ENCODE peak calls at places on chromosome 19, in seven cellular contexts. F is H1, Z is dorsolateral prefrontal cortex, C is endodermal cell, M is LNCaP clone FGC, D is Caco-2, R is left ventricle myocardium inferior. X is an unnamed sample.

GRCh38 chr19:56350416-56351045 is 35.9 kb upstream of the ZSCAN5A start:
- DNase-seq in D (peak), F (no peak), Z (no peak), R (no peak), C (peak), M (no peak), X (peak)

GRCh38 chr19:51366999-51367564 is 894 bp upstream of the ETFB start:
- DNase-seq in Z (no peak), F (no peak), M (no peak), R (peak), D (no peak), C (no peak), X (no peak)

GRCh38 chr19:926595-927043 is 784 bp downstream of the ARID3A start:
- DNase-seq in F (no peak), Z (no peak), C (peak), M (no peak), D (no peak), R (peak), X (no peak)

GRCh38 chr19:47107201-47107952 is 6.2 kb downstream of the ZC3H4 start:
- DNase-seq in R (no peak), F (no peak), D (peak), M (no peak), Z (no peak), C (no peak), X (peak)

GRCh38 chr19:46221981-46222610 is 7.4 kb upstream of the IGFL1 start:
- DNase-seq in Z (no peak), F (no peak), C (peak), D (peak), R (peak), M (no peak), X (peak)

GRCh38 chr19:55553217-55554182 is 8.2 kb upstream of the SBK3 start:
- DNase-seq in Z (no peak), F (no peak), M (no peak), D (no peak), R (no peak), C (no peak), X (no peak)

GRCh38 chr19:51726049-51726448 is 2.3 kb upstream of the HAS1 start:
- DNase-seq in D (no peak), Z (peak), R (peak), M (no peak), F (no peak), C (peak), X (peak)

GRCh38 chr19:20558011-20558410 is 7.6 kb downstream of the ZNF737 start:
- DNase-seq in M (no peak), C (peak), F (no peak), R (no peak), D (no peak), Z (peak), X (no peak)

GRCh38 chr19:45117666-45118065 is 24.7 kb downstream of the PPP1R37 start:
- DNase-seq in F (no peak), C (no peak), M (no peak), D (no peak), Z (no peak), R (no peak), X (no peak)

GRCh38 chr19:34232566-34233481 is 21.5 kb upstream of the GARRE1 start:
- DNase-seq in M (no peak), Z (peak), C (no peak), F (no peak), R (peak), D (no peak), X (peak)

GRCh38 chr19:34328982-34329381 is 36.0 kb upstream of the GPI start:
- DNase-seq in Z (no peak), R (no peak), M (no peak), C (no peak), D (no peak), F (no peak), X (no peak)

GRCh38 chr19:47226426-47227346 is 4.3 kb downstream of the BBC3 start:
- DNase-seq in Z (no peak), R (peak), F (no peak), M (no peak), C (no peak), D (peak), X (peak)

GRCh38 chr19:12202250-12202649 is 39.4 kb downstream of the ZNF136 start:
- DNase-seq in D (peak), C (peak), R (peak), M (peak), F (peak), Z (no peak), X (peak)

GRCh38 chr19:7230826-7231225 is 63.4 kb downstream of the INSR start:
- DNase-seq in C (no peak), R (peak), D (no peak), F (no peak), Z (no peak), M (no peak), X (no peak)

GRCh38 chr19:33264881-33265445 is 37.4 kb downstream of the CEBPA start:
- DNase-seq in D (no peak), M (no peak), Z (no peak), F (no peak), C (no peak), R (no peak), X (no peak)

GRCh38 chr19:34744896-34745690 is 11.1 kb downstream of the ZNF181 start:
- DNase-seq in M (no peak), Z (no peak), C (no peak), D (no peak), F (no peak), R (no peak), X (no peak)

GRCh38 chr19:17846146-17846545 is 1.6 kb downstream of the JAK3 start:
- DNase-seq in F (no peak), D (no peak), C (no peak), R (no peak), Z (no peak), M (no peak), X (no peak)

GRCh38 chr19:50858896-50859295 is 4.2 kb downstream of the KLK3 start:
- DNase-seq in D (no peak), R (no peak), M (no peak), C (peak), Z (no peak), F (no peak), X (no peak)

GRCh38 chr19:45166723-45167252 is 6.0 kb upstream of the NKPD1 start:
- DNase-seq in R (peak), D (no peak), F (no peak), Z (no peak), C (peak), M (no peak), X (no peak)

GRCh38 chr19:28632357-28633076 is 580.4 kb downstream of the UQCRFS1 start:
- DNase-seq in C (no peak), Z (no peak), R (no peak), M (no peak), F (no peak), D (no peak), X (no peak)

GRCh38 chr19:6955082-6955481 is 66.1 kb downstream of the MBD3L2B start:
- DNase-seq in Z (no peak), F (no peak), D (no peak), C (no peak), R (no peak), M (no peak), X (no peak)

GRCh38 chr19:12676928-12677327 is 4.8 kb downstream of the DHPS start:
- DNase-seq in F (no peak), Z (no peak), M (no peak), D (no peak), C (no peak), R (no peak), X (no peak)

DNA sequence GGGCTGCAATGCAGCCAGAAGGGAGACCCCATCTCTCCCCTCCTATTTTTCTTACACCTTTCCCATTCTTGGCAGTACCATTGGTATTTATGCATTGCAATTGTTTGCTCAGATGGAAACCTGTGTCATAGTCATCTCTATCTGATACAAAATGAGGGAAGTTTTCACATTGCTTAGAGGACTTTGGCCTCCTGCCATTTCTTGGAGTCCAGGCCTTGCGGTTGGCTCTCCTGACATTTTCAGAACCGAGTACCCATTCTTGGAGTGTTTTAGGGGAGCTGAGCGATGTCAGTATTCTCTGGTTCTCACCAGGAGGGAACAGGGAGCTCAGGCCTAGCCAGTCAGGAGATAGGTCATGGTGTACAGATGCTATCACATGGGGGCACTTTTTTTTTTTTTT is 1.5 kb downstream of the SIN3B start:
- DNase-seq in Z (no peak), D (no peak), F (no peak), R (no peak), M (no peak), C (no peak), X (no peak)
- H3K4me3 ChIP-seq in Z (peak), D (no peak), F (no peak), R (peak), M (peak), C (peak), X (peak)

GRCh38 chr19:2247433-2248101 is 1.6 kb upstream of the AMH start:
- DNase-seq in F (no peak), D (no peak), C (no peak), M (no peak), Z (no peak), R (no peak), X (no peak)
- TF ChIP-seq CTCF in F (no peak), D (no peak), C (no peak), M (no peak), Z (no peak), R (no peak), X (no peak)

DNA sequence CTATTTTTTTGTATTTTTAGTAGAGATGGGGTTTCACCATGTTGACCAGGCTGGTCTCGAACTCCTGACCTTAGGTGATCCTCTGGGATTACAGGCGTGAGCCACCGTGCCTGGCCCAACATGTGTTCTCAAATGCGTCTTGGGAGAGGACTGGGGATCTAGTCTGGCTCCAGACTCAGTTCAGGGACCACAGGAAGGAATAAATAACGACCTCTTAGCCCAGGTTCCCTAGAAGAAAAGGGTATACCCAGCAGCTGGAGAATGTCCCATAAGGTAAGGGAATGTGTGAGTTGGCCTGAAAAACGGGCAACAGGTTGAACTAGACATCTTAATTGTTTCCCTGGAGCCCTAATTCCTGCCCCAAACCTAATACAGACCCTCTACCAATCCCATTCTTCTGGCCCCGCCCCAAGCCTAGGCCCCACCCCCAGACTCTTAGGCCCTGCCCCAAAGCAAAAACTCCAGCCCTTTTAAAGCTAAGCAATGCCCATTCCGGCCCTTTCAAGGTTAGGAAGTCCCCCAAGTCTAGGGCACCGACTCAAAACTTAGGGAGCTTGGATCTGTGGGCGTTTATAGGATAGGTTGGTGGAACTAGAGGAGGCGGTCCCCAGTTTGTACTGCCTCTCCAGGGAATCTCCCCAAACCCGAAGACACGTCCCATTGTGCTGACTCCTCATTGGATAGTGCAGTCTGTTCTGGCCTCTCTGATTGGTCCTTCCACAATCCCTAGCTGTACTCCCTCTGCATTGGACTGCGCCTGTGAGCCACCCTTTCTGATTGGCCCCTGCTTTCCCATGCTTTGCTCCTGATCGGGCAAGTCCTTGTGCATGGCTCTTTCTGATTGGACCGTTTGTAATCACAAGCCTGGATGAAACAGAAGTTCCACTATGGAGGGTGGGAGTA is 5.4 kb upstream of the LRFN1 start:
- DNase-seq in Z (no peak), R (no peak), M (no peak), C (peak), D (peak), F (no peak), X (no peak)
- H3K4me3 ChIP-seq in Z (no peak), R (no peak), M (no peak), C (no peak), D (no peak), F (no peak), X (no peak)

GRCh38 chr19:4213116-4213515 is 16.2 kb upstream of the EBI3 start:
- DNase-seq in M (no peak), C (no peak), F (no peak), R (no peak), Z (no peak), D (no peak), X (no peak)

GRCh38 chr19:4210166-4210731 is 19.1 kb upstream of the EBI3 start:
- DNase-seq in M (no peak), R (no peak), D (no peak), Z (no peak), F (no peak), C (no peak), X (no peak)

GRCh38 chr19:4206818-4207484 is 22.4 kb upstream of the EBI3 start:
- DNase-seq in F (no peak), Z (no peak), R (no peak), D (no peak), C (no peak), M (no peak), X (peak)

GRCh38 chr19:4208385-4209094 is 20.8 kb upstream of the EBI3 start:
- DNase-seq in F (no peak), M (no peak), C (peak), R (no peak), Z (no peak), D (peak), X (no peak)
- TF ChIP-seq CTCF in F (peak), M (peak), C (peak), R (peak), Z (peak), D (peak), X (peak)

GRCh38 chr19:4638330-4638729 is 986 bp upstream of the TNFAIP8L1 start:
- DNase-seq in C (no peak), F (no peak), M (no peak), Z (no peak), R (peak), D (no peak), X (no peak)
- H3K4me3 ChIP-seq in C (no peak), F (no peak), M (no peak), Z (peak), R (peak), D (no peak), X (no peak)

DNA sequence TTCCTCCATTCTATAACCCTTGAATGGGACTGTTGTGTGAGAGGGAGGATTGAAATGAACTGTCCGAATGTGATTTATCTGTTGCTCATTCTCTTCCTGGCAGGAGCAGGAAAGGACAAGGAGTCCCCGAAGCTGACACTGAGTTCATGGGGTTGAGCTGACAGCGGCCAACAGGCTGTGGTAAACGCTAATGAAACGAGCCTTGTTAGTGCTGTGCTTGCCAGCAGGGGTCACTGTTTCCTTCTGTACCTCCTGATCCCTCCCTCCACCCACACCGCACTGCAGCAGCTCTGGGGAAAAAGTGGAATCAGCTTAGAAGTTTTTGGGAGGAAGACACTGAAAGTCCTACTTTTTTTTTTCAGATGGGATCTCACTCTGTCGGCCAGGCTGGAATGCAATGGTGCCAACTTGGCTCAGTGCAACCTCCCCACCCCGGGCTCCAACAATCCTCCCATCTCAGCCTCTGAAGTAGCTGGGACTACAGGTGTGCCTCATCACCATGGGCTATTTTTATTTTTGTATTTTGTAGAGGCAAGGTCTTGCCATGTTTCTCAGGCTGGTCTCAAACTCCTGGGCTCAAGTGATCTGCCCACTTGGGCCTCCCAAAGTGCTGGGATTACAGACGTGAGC is 6.7 kb upstream of the ZNF761 start:
- DNase-seq in R (peak), M (peak), F (peak), C (peak), Z (peak), D (peak), X (peak)
- TF ChIP-seq CTCF in R (peak), M (peak), F (peak), C (peak), Z (peak), D (peak), X (peak)

DNA sequence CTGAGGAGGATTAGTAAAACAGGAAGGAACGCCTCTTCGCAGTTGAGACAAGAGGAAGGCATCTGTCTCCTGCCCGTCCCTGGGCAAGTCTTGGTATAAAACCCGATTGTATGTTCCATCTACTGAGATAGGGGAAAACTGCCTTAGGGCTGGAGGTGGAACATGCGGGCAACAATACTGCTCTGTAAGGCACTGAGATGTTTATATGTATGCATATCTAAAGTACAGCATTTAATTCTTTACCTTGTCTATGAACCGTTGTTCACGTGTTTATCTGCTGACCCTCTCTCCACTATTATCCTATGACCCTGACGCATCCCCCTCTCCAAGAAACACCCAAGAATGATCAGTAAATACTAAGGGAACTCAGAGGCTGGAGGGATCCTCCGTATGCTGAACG is 722 bp upstream of the TIMM50 start:
- DNase-seq in M (no peak), R (no peak), F (no peak), D (no peak), Z (no peak), C (no peak), X (no peak)
- H3K4me3 ChIP-seq in M (peak), R (peak), F (peak), D (peak), Z (peak), C (peak), X (peak)

GRCh38 chr19:31316201-31316951 is 32.9 kb downstream of the TSHZ3 start:
- DNase-seq in R (no peak), C (peak), M (no peak), D (no peak), Z (no peak), F (no peak), X (peak)

GRCh38 chr19:31313291-31314030 is 35.8 kb downstream of the TSHZ3 start:
- DNase-seq in M (no peak), C (no peak), D (no peak), F (no peak), Z (no peak), R (no peak), X (no peak)

GRCh38 chr19:31314156-31314555 is 35.1 kb downstream of the TSHZ3 start:
- DNase-seq in C (no peak), Z (no peak), F (no peak), D (no peak), R (no peak), M (no peak), X (no peak)

GRCh38 chr19:31315621-31316011 is 33.6 kb downstream of the TSHZ3 start:
- DNase-seq in M (peak), R (no peak), F (no peak), C (no peak), D (no peak), Z (no peak), X (no peak)

DNA sequence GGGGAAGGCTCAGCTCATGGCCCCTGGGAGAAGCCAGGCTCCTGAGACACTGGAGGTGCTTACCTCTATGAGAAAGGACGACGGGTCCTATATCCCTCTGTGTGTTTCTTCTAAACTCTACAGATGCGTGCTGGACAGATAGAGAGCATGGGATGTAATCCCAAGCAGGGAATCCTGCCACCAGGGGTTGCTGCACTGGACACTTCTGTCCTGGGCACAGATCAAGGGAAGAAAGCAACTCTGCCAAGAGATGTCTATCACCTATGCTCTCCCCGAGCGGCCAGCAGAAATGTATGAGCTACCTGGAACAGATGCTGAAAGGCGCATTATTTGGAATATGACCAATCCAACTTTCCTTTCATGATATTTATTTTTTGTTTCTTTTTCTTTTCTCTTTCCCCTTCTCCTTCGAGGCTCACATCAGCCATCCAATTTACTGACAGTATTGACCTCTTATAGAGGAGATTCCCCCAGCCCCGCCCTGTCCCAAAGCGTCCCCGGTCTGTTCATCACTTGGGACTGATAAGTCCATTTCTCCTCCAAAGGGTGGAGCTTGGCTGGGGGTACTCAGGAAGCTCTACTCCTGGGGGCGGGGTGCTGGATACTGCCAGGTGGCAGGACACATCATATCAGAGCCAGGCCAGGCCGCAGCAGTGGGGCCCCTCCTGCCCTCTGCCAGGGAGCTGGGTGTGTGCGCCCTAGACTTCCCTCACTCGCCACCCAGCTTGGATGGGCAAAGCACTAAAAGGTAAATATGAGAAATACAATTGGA is 34.2 kb downstream of the TSHZ3 start:
- DNase-seq in R (no peak), Z (no peak), M (peak), C (no peak), F (no peak), D (no peak), X (no peak)
- TF ChIP-seq CTCF in R (no peak), Z (no peak), M (peak), C (peak), F (peak), D (no peak), X (peak)

X was measured in foreskin fibroblast.